ENCODE peak calls at places on chromosomes 13 and 19, in five cellular contexts. U is psoas muscle, F is neural progenitor cell, L is breast epithelium, N is tibial nerve. Z is an unnamed sample. For H3K4me1, the result is how much of the 10 kb centered on the place peaks cover.

GRCh38 chr19:5356428-5356827 is 15.8 kb upstream of the PTPRS start:
- DNase-seq in U (no peak), F (peak), L (no peak), N (no peak), Z (no peak)

GRCh38 chr19:41298327-41298964 is 11.5 kb upstream of the CCDC97 start:
- DNase-seq in U (peak), F (no peak), L (peak), N (peak), Z (peak)

GRCh38 chr19:58204566-58204965 is 21.7 kb downstream of the ZNF274 start:
- DNase-seq in U (no peak), F (no peak), L (no peak), N (no peak), Z (no peak)

GRCh38 chr19:50205681-50206138 is 2.3 kb downstream of the MYH14 start:
- DNase-seq in U (no peak), F (peak), L (peak), N (no peak), Z (no peak)

GRCh38 chr13:91017031-91017668 is 330.3 kb upstream of the MIR17HG start:
- DNase-seq in U (peak), F (peak), L (no peak), N (no peak), Z (no peak)

GRCh38 chr13:112897603-112897955 is 71.4 kb upstream of the MCF2L start:
- DNase-seq in U (no peak), F (no peak), L (no peak), N (no peak), Z (no peak)

GRCh38 chr19:1935484-1936208 is 5.3 kb upstream of the CSNK1G2 start:
- DNase-seq in U (peak), F (no peak), L (no peak), N (no peak), Z (peak)

GRCh38 chr19:7428651-7429113 is 60.2 kb downstream of the PEX11G start:
- DNase-seq in U (no peak), F (no peak), L (no peak), N (no peak), Z (no peak)

GRCh38 chr13:30978981-30979956 is 46.8 kb downstream of the TEX26 start:
- DNase-seq in U (no peak), F (peak), L (no peak), N (no peak), Z (peak)

GRCh38 chr13:26377038-26377437 is 123.1 kb downstream of the CDK8 start:
- DNase-seq in U (peak), F (peak), L (no peak), N (no peak), Z (peak)

GRCh38 chr13:106423530-106423929 is 111.9 kb downstream of the EFNB2 start:
- DNase-seq in U (no peak), F (peak), L (no peak), N (no peak), Z (no peak)

GRCh38 chr19:51098366-51099069 is 9.7 kb downstream of the CTU1 start:
- DNase-seq in U (peak), F (peak), L (no peak), N (no peak), Z (peak)

GRCh38 chr19:9566729-9567128 is 17.6 kb downstream of the ZNF121 start:
- DNase-seq in U (no peak), F (no peak), L (no peak), N (no peak), Z (no peak)

GRCh38 chr13:51397262-51397933 is 55.4 kb downstream of the INTS6 start:
- DNase-seq in U (no peak), F (peak), L (peak), N (peak), Z (no peak)

GRCh38 chr19:5801796-5802616 is 2.9 kb upstream of the NRTN start:
- DNase-seq in U (no peak), F (peak), L (no peak), N (no peak), Z (peak)

GRCh38 chr19:47767349-47767748 is 11.2 kb upstream of the SELENOW start:
- DNase-seq in U (no peak), F (no peak), L (no peak), N (no peak), Z (no peak)

GRCh38 chr13:26541678-26542553 is 15.6 kb upstream of the WASF3 start:
- DNase-seq in U (no peak), F (no peak), L (no peak), N (no peak), Z (no peak)

GRCh38 chr19:28864577-28865042 is 348.3 kb downstream of the UQCRFS1 start:
- DNase-seq in U (no peak), F (no peak), L (no peak), N (no peak), Z (peak)

GRCh38 chr13:67792151-67792665 is 562.1 kb upstream of the PCDH9 start:
- DNase-seq in U (no peak), F (no peak), L (no peak), N (no peak), Z (no peak)

GRCh38 chr13:99382428-99383133 is 75.4 kb upstream of the GPR183 start:
- DNase-seq in U (no peak), F (no peak), L (no peak), N (no peak), Z (no peak)

GRCh38 chr19:57934820-57935665 is at the start of gene ZNF418:
- DNase-seq in U (peak), F (peak), L (peak), N (no peak), Z (peak)

GRCh38 chr19:1471514-1472107 is 7.4 kb downstream of the C19orf25 start:
- DNase-seq in U (no peak), F (peak), L (no peak), N (no peak), Z (peak)

GRCh38 chr13:30898721-30899188 is 7.3 kb upstream of the MEDAG start:
- DNase-seq in U (peak), F (no peak), L (no peak), N (peak), Z (peak)

GRCh38 chr13:58018020-58018419 is 386.5 kb downstream of the PCDH17 start:
- DNase-seq in U (no peak), F (no peak), L (no peak), N (no peak), Z (no peak)

GRCh38 chr19:19626516-19627441 is 1.2 kb downstream of the LPAR2 start:
- DNase-seq in U (no peak), F (peak), L (no peak), N (no peak), Z (no peak)

GRCh38 chr19:58554494-58555368 is at the start of gene CHMP2A:
- DNase-seq in U (peak), F (peak), L (peak), N (peak), Z (peak)

GRCh38 chr13:50577806-50578205 is 265.7 kb downstream of the DLEU7 start:
- DNase-seq in U (no peak), F (no peak), L (no peak), N (no peak), Z (no peak)

GRCh38 chr19:4967738-4968461 is 1.0 kb upstream of the KDM4B start:
- DNase-seq in U (no peak), F (peak), L (no peak), N (no peak), Z (peak)

GRCh38 chr13:45682494-45683008 is 19.6 kb upstream of the CBY2 start:
- DNase-seq in U (no peak), F (no peak), L (no peak), N (no peak), Z (no peak)

GRCh38 chr13:21053231-21053630 is 8.2 kb downstream of the LATS2 start:
- DNase-seq in U (no peak), F (no peak), L (no peak), N (no peak), Z (no peak)
- H3K4me1 ChIP-seq in U (half or more), F (under half), L (under half), N (half or more), Z (under half)

DNA sequence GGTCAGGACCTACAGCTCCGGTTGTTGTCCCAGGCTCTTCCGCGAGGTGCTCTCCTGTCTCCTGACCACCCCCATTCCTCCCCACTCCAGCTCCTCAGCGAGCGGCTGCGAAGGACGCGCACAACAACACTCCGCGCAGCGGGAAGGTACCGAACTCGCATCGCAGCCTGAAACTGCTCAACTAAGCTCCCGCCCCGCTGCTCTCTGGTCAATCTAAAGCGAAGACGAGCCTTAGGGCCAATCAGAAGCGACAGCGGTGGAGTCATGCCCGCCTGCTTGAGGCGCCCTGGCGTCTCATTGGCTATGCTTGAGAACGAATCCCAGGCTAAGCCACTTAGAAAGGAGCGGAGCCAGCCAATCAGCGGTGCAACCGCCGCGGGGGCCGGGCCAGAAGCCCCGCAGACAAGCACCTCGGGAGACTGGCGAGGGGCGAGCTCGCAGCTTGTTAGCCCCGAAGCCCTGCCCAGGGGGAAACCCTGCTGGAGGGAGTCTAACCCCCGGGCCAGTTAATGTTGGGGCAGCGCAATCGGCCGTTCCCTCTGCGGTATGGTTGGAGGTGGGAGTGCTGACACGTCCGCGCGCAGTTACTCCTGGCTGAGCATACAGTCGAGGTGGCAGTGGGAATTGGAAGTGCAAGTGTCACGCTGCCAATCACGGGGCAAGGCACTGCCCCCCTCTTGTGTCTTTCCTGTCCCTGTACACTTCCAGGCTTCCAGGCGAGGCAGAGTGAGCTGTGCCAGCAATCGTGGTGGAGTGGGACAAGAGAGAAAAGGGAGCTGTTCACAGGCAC is 1.9 kb upstream of the ZBTB32 start:
- DNase-seq in U (peak), F (peak), L (peak), N (peak), Z (peak)
- H3K27ac ChIP-seq in U (no peak), F (no peak), L (peak), N (no peak), Z (peak)

GRCh38 chr19:38430931-38431330 is 2.6 kb upstream of the RYR1 start:
- DNase-seq in U (no peak), F (no peak), L (no peak), N (no peak), Z (no peak)

GRCh38 chr19:38429811-38430156 is 3.7 kb upstream of the RYR1 start:
- DNase-seq in U (no peak), F (no peak), L (no peak), N (no peak), Z (no peak)

GRCh38 chr19:38434549-38435051 is 1.1 kb downstream of the RYR1 start:
- DNase-seq in U (peak), F (peak), L (no peak), N (no peak), Z (no peak)

GRCh38 chr19:38437295-38437694 is 3.8 kb downstream of the RYR1 start:
- DNase-seq in U (no peak), F (no peak), L (no peak), N (no peak), Z (no peak)

GRCh38 chr19:38433268-38433733 is at the start of gene RYR1:
- DNase-seq in U (peak), F (peak), L (peak), N (no peak), Z (peak)
- H3K4me3 ChIP-seq in U (peak), F (peak), L (peak), N (no peak), Z (no peak)

DNA sequence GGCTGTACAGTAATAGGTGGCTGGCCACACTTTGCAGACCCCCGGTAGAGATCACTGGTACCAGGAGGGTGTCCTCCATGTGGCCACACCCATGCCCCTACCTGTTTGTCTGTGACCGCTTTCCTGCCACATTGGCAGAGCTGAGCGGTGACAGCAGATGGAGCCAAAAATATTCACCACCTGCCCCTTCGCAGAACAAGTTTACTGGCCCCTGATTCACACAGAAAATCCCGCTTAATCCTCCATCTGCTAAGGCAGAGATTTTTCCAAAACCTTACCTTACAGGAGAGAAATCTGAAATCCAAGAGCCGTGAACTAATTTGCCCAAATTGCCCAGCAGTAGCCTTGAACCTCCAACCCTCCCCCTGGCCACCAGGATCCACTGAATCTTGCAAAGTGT is 52.1 kb downstream of the MYO9B start:
- DNase-seq in U (no peak), F (no peak), L (no peak), N (no peak), Z (no peak)
- H3K4me1 ChIP-seq in U (under half), F (under half), L (under half), N (under half), Z (under half)